ENCODE peak calls at places on chromosomes 12 and 14, in nine cellular contexts. K is NCI-H460; N is AG20443; E is activated naive CD4-positive, alpha-beta T cell treated with anti-CD3 and anti-CD28 coated beads, Interleukin-2, amount 10 ng/mL, durations not matched to agents 7 days and 5 days; J is EL; C is foreskin fibroblast; L is epithelial cell of proximal tubule; M is bronchial epithelial cell; B is IMR-90. A is an unnamed sample.

GRCh38 chr12:113358381-113359132 is at the start of gene PLBD2:
- DNase-seq in K (peak), N (peak), E (peak), J (peak), C (peak), L (peak), M (peak), B (peak), A (peak)

GRCh38 chr14:75315143-75315542 is 36.5 kb downstream of the FOS start:
- DNase-seq in K (no peak), N (peak), E (no peak), J (peak), C (peak), L (no peak), M (no peak), B (peak), A (peak)

GRCh38 chr12:68767191-68767590 is 21.2 kb downstream of the SLC35E3 start:
- DNase-seq in K (no peak), N (no peak), E (no peak), J (no peak), C (no peak), L (no peak), M (no peak), B (no peak), A (no peak)

GRCh38 chr12:121089031-121089812 is 43.5 kb upstream of the P2RX7 start:
- DNase-seq in K (no peak), N (no peak), E (no peak), J (no peak), C (no peak), L (no peak), M (no peak), B (no peak), A (no peak)

GRCh38 chr12:93657076-93657475 is 20.1 kb upstream of the CRADD start:
- DNase-seq in K (no peak), N (no peak), E (no peak), J (no peak), C (peak), L (no peak), M (no peak), B (peak), A (no peak)

GRCh38 chr12:105570944-105571343 is 240.5 kb downstream of the C12orf75 start:
- DNase-seq in K (no peak), N (no peak), E (no peak), J (no peak), C (no peak), L (no peak), M (no peak), B (no peak), A (no peak)

GRCh38 chr12:12315838-12316237 is 34.2 kb downstream of the MANSC1 start:
- DNase-seq in K (no peak), N (no peak), E (no peak), J (no peak), C (no peak), L (no peak), M (no peak), B (no peak), A (no peak)

GRCh38 chr14:101276309-101277091 is 284.8 kb upstream of the DIO3 start:
- DNase-seq in K (no peak), N (no peak), E (no peak), J (no peak), C (no peak), L (no peak), M (peak), B (no peak), A (no peak)

GRCh38 chr12:12901158-12901791 is 9.9 kb downstream of the GPRC5A start:
- DNase-seq in K (no peak), N (peak), E (no peak), J (peak), C (peak), L (peak), M (peak), B (peak), A (peak)

GRCh38 chr12:77893918-77894317 is 63.2 kb downstream of the NAV3 start:
- DNase-seq in K (no peak), N (no peak), E (no peak), J (peak), C (peak), L (peak), M (peak), B (peak), A (peak)

GRCh38 chr12:50986961-50987737 is 34.8 kb downstream of the HIGD1C start:
- DNase-seq in K (peak), N (peak), E (peak), J (peak), C (peak), L (no peak), M (peak), B (peak), A (peak)

GRCh38 chr12:76183459-76184186 is 99.1 kb upstream of the NAP1L1 start:
- DNase-seq in K (peak), N (peak), E (no peak), J (peak), C (peak), L (peak), M (peak), B (peak), A (no peak)

GRCh38 chr14:66944872-66945271 is 244.4 kb upstream of the GARIN2 start:
- DNase-seq in K (no peak), N (no peak), E (no peak), J (peak), C (peak), L (no peak), M (no peak), B (peak), A (no peak)

GRCh38 chr12:113340061-113340460 is 5.2 kb upstream of the SLC8B1 start:
- DNase-seq in K (no peak), N (no peak), E (no peak), J (no peak), C (peak), L (no peak), M (no peak), B (no peak), A (no peak)

GRCh38 chr14:77071938-77072388 is 26.1 kb upstream of the CIPC start:
- DNase-seq in K (no peak), N (no peak), E (no peak), J (peak), C (peak), L (no peak), M (peak), B (peak), A (no peak)

GRCh38 chr12:110345176-110345651 is 58.3 kb downstream of the ANAPC7 start:
- DNase-seq in K (no peak), N (no peak), E (no peak), J (no peak), C (no peak), L (no peak), M (peak), B (no peak), A (peak)

GRCh38 chr14:90295870-90296516 is 35.7 kb downstream of the NRDE2 start:
- DNase-seq in K (no peak), N (no peak), E (no peak), J (no peak), C (no peak), L (no peak), M (no peak), B (peak), A (no peak)

GRCh38 chr12:58967551-58967950 is 47.2 kb upstream of the LRIG3 start:
- DNase-seq in K (no peak), N (no peak), E (no peak), J (peak), C (peak), L (peak), M (peak), B (peak), A (no peak)

GRCh38 chr12:31238764-31239387 is 87.1 kb downstream of the SINHCAF start:
- DNase-seq in K (peak), N (peak), E (peak), J (peak), C (peak), L (no peak), M (peak), B (peak), A (peak)

GRCh38 chr12:58487280-58488141 is 432.8 kb downstream of the LRIG3 start:
- DNase-seq in K (no peak), N (peak), E (no peak), J (peak), C (peak), L (no peak), M (no peak), B (peak), A (no peak)

GRCh38 chr14:52545584-52546317 is 6.6 kb downstream of the TXNDC16 start:
- DNase-seq in K (no peak), N (no peak), E (no peak), J (no peak), C (no peak), L (no peak), M (no peak), B (no peak), A (no peak)

GRCh38 chr12:124543052-124543590 is 24.3 kb downstream of the NCOR2 start:
- DNase-seq in K (no peak), N (peak), E (peak), J (no peak), C (no peak), L (no peak), M (no peak), B (no peak), A (no peak)

GRCh38 chr12:49367381-49368239 is at the start of gene SPATS2:
- DNase-seq in K (no peak), N (peak), E (no peak), J (peak), C (peak), L (no peak), M (peak), B (no peak), A (peak)

GRCh38 chr12:57952766-57953165 is 11.4 kb downstream of the ATP23 start:
- DNase-seq in K (no peak), N (no peak), E (no peak), J (no peak), C (no peak), L (no peak), M (no peak), B (no peak), A (no peak)

GRCh38 chr14:88895116-88895515 is 70.7 kb downstream of the TTC8 start:
- DNase-seq in K (no peak), N (peak), E (no peak), J (peak), C (peak), L (no peak), M (peak), B (peak), A (no peak)

GRCh38 chr14:64764641-64765520 is 60.7 kb downstream of the PLEKHG3 start:
- DNase-seq in K (peak), N (peak), E (peak), J (peak), C (peak), L (no peak), M (no peak), B (peak), A (peak)

GRCh38 chr12:75489613-75490210 is 9.2 kb downstream of the GLIPR1 start:
- DNase-seq in K (no peak), N (peak), E (no peak), J (peak), C (peak), L (no peak), M (peak), B (peak), A (no peak)

GRCh38 chr14:70856851-70857498 is 47.7 kb upstream of the MAP3K9 start:
- DNase-seq in K (no peak), N (peak), E (peak), J (peak), C (peak), L (no peak), M (peak), B (peak), A (no peak)

GRCh38 chr12:1044697-1045096 is 53.7 kb downstream of the ERC1 start:
- DNase-seq in K (no peak), N (peak), E (no peak), J (peak), C (peak), L (no peak), M (peak), B (peak), A (no peak)

GRCh38 chr12:11797317-11797913 is 147.9 kb downstream of the ETV6 start:
- DNase-seq in K (no peak), N (peak), E (no peak), J (peak), C (peak), L (no peak), M (no peak), B (peak), A (no peak)

GRCh38 chr14:101964297-101965144 is at the start of gene DYNC1H1:
- DNase-seq in K (peak), N (peak), E (peak), J (peak), C (peak), L (no peak), M (peak), B (peak), A (peak)

GRCh38 chr14:93319494-93319893 is 13.3 kb downstream of the BTBD7 start:
- DNase-seq in K (no peak), N (no peak), E (no peak), J (no peak), C (no peak), L (no peak), M (no peak), B (no peak), A (no peak)

GRCh38 chr12:101733166-101733565 is 6.1 kb downstream of the SYCP3 start:
- DNase-seq in K (no peak), N (no peak), E (no peak), J (no peak), C (no peak), L (no peak), M (no peak), B (no peak), A (no peak)

GRCh38 chr14:45128963-45129629 is 5.2 kb downstream of the FKBP3 start:
- DNase-seq in K (no peak), N (no peak), E (no peak), J (no peak), C (no peak), L (no peak), M (no peak), B (no peak), A (no peak)

GRCh38 chr14:104749958-104750529 is 2.9 kb upstream of the SIVA1 start:
- DNase-seq in K (no peak), N (peak), E (no peak), J (peak), C (peak), L (no peak), M (peak), B (peak), A (no peak)